ENCODE peak calls at places on chromosomes 4 and X, in seven cellular contexts. Z, R, O, K, U, P and T are unnamed samples.

GRCh38 chr4:76767983-76768382 is 130.0 kb downstream of the SOWAHB start:
- DNase-seq in Z (no peak), R (no peak), O (no peak), K (no peak), U (no peak), P (no peak), T (no peak)

GRCh38 chr4:156972370-156972980 is 876 bp upstream of the PDGFC start:
- DNase-seq in Z (no peak), R (no peak), O (no peak), K (no peak), U (peak; percentile 48), P (no peak), T (no peak)

GRCh38 chr4:40189997-40190396 is 6.8 kb upstream of the RHOH start:
- DNase-seq in Z (no peak), R (no peak), O (no peak), K (no peak), U (no peak), P (no peak), T (no peak)

GRCh38 chrX:40006025-40007017 is 91.4 kb downstream of the BCOR start:
- DNase-seq in Z (no peak), R (no peak), O (peak; percentile 59), K (peak; percentile 71), U (no peak), P (peak; percentile 45), T (no peak)

GRCh38 chr4:17690135-17690534 is 75.7 kb downstream of the MED28 start:
- DNase-seq in Z (no peak), R (no peak), O (no peak), K (no peak), U (no peak), P (no peak), T (no peak)

GRCh38 chr4:41320278-41320677 is 63.5 kb downstream of the UCHL1 start:
- DNase-seq in Z (no peak), R (no peak), O (no peak), K (no peak), U (no peak), P (no peak), T (no peak)

GRCh38 chr4:129468624-129469023 is 372.7 kb downstream of the C4orf33 start:
- DNase-seq in Z (no peak), R (no peak), O (no peak), K (no peak), U (no peak), P (no peak), T (no peak)

GRCh38 chr4:85828295-85828910 is 353.5 kb downstream of the ARHGAP24 start:
- DNase-seq in Z (peak; percentile 69), R (no peak), O (no peak), K (no peak), U (peak; percentile 44), P (no peak), T (no peak)

GRCh38 chrX:123807825-123808416 is 51.9 kb upstream of the XIAP start:
- DNase-seq in Z (peak; percentile 74), R (no peak), O (no peak), K (no peak), U (no peak), P (no peak), T (no peak)

GRCh38 chr4:13920901-13921300 is 293.4 kb upstream of the BOD1L1 start:
- DNase-seq in Z (peak; percentile 100), R (peak; percentile 97), O (no peak), K (peak; percentile 24), U (peak; percentile 95), P (no peak), T (no peak)

GRCh38 chr4:188107931-188108843 is 1.2 kb downstream of the TRIML2 start:
- DNase-seq in Z (peak; percentile 36), R (no peak), O (no peak), K (no peak), U (no peak), P (no peak), T (no peak)

GRCh38 chr4:21013501-21013900 is 313.2 kb downstream of the PACRGL start:
- DNase-seq in Z (no peak), R (no peak), O (no peak), K (no peak), U (no peak), P (no peak), T (no peak)

GRCh38 chr4:139763205-139763604 is 97.6 kb downstream of the MGST2 start:
- DNase-seq in Z (no peak), R (no peak), O (no peak), K (no peak), U (no peak), P (no peak), T (no peak)

GRCh38 chr4:169658970-169659735 is 38.8 kb downstream of the CLCN3 start:
- DNase-seq in Z (no peak), R (no peak), O (no peak), K (no peak), U (peak; percentile 18), P (no peak), T (no peak)

GRCh38 chr4:20528508-20528907 is 171.8 kb upstream of the PACRGL start:
- DNase-seq in Z (peak; percentile 59), R (no peak), O (no peak), K (no peak), U (peak; percentile 44), P (no peak), T (no peak)

GRCh38 chr4:86976801-86977485 is 42.1 kb downstream of the AFF1 start:
- DNase-seq in Z (no peak), R (no peak), O (peak; percentile 24), K (no peak), U (no peak), P (no peak), T (no peak)

GRCh38 chr4:119690871-119691270 is 62.3 kb upstream of the PDE5A start:
- DNase-seq in Z (peak; percentile 6), R (no peak), O (no peak), K (no peak), U (no peak), P (no peak), T (no peak)